ENCODE peak calls at places on chromosomes 5 and 9, in eight cellular contexts. One of them, this sample, is unnamed.

GRCh38 chr5:96113170-96113939 is 151.7 kb upstream of the ELL2 start:
- DNase-seq in SK-N-SH: no peak
- DNase-seq in PC-3: no peak
- DNase-seq in neural progenitor cell: no peak
- DNase-seq in hepatocyte: no peak
- DNase-seq in HCT116: no peak
- DNase-seq in OCI-LY7: no peak
- DNase-seq in GM23338: no peak
- DNase-seq in this sample: no peak

GRCh38 chr9:91905958-91906585 is 44.0 kb downstream of the ROR2 start:
- DNase-seq in neural progenitor cell: no peak
- DNase-seq in SK-N-SH: no peak
- DNase-seq in OCI-LY7: peak; percentile 40
- DNase-seq in PC-3: peak; percentile 4
- DNase-seq in HCT116: no peak
- DNase-seq in hepatocyte: no peak
- DNase-seq in GM23338: no peak
- DNase-seq in this sample: peak; percentile 95

GRCh38 chr5:133475986-133476385 is 136.4 kb downstream of the FSTL4 start:
- DNase-seq in GM23338: no peak
- DNase-seq in SK-N-SH: no peak
- DNase-seq in OCI-LY7: no peak
- DNase-seq in hepatocyte: no peak
- DNase-seq in HCT116: no peak
- DNase-seq in PC-3: no peak
- DNase-seq in neural progenitor cell: no peak
- DNase-seq in this sample: no peak

GRCh38 chr5:153135416-153135815 is 355.1 kb upstream of the GRIA1 start:
- DNase-seq in HCT116: no peak
- DNase-seq in hepatocyte: no peak
- DNase-seq in neural progenitor cell: no peak
- DNase-seq in PC-3: peak; percentile 39
- DNase-seq in OCI-LY7: no peak
- DNase-seq in GM23338: no peak
- DNase-seq in SK-N-SH: no peak
- DNase-seq in this sample: no peak

GRCh38 chr9:2181794-2182193 is 166.6 kb downstream of the SMARCA2 start:
- DNase-seq in hepatocyte: peak; percentile 13
- DNase-seq in neural progenitor cell: peak; percentile 87
- DNase-seq in HCT116: peak; percentile 12
- DNase-seq in OCI-LY7: peak; percentile 24
- DNase-seq in GM23338: peak; percentile 94
- DNase-seq in PC-3: peak; percentile 17
- DNase-seq in SK-N-SH: peak; percentile 47
- DNase-seq in this sample: no peak

GRCh38 chr9:81058776-81059175 is 630.6 kb downstream of the TLE1 start:
- DNase-seq in GM23338: no peak
- DNase-seq in HCT116: no peak
- DNase-seq in OCI-LY7: no peak
- DNase-seq in neural progenitor cell: no peak
- DNase-seq in SK-N-SH: no peak
- DNase-seq in hepatocyte: no peak
- DNase-seq in PC-3: no peak
- DNase-seq in this sample: no peak

GRCh38 chr9:80417211-80417773 is 845.5 kb downstream of the TLE4 start:
- DNase-seq in SK-N-SH: no peak
- DNase-seq in hepatocyte: no peak
- DNase-seq in neural progenitor cell: no peak
- DNase-seq in HCT116: no peak
- DNase-seq in PC-3: no peak
- DNase-seq in GM23338: no peak
- DNase-seq in OCI-LY7: no peak
- DNase-seq in this sample: no peak

GRCh38 chr5:145295236-145295635 is 539.9 kb downstream of the PRELID2 start:
- DNase-seq in GM23338: no peak
- DNase-seq in SK-N-SH: no peak
- DNase-seq in PC-3: no peak
- DNase-seq in HCT116: no peak
- DNase-seq in OCI-LY7: no peak
- DNase-seq in hepatocyte: no peak
- DNase-seq in neural progenitor cell: no peak
- DNase-seq in this sample: no peak

GRCh38 chr9:20570756-20571155 is 51.5 kb downstream of the MLLT3 start:
- DNase-seq in SK-N-SH: no peak
- DNase-seq in neural progenitor cell: no peak
- DNase-seq in GM23338: no peak
- DNase-seq in PC-3: peak; percentile 58
- DNase-seq in hepatocyte: no peak
- DNase-seq in OCI-LY7: no peak
- DNase-seq in HCT116: no peak
- DNase-seq in this sample: no peak

GRCh38 chr5:180139731-180140626 is 68.4 kb upstream of the RNF130 start:
- DNase-seq in PC-3: no peak
- DNase-seq in SK-N-SH: peak; percentile 22
- DNase-seq in neural progenitor cell: no peak
- DNase-seq in GM23338: no peak
- DNase-seq in hepatocyte: no peak
- DNase-seq in OCI-LY7: no peak
- DNase-seq in HCT116: no peak
- DNase-seq in this sample: no peak

GRCh38 chr5:62307364-62307689 is 1.3 kb downstream of the KIF2A start:
- DNase-seq in GM23338: no peak
- DNase-seq in PC-3: no peak
- DNase-seq in HCT116: no peak
- DNase-seq in hepatocyte: no peak
- DNase-seq in SK-N-SH: no peak
- DNase-seq in OCI-LY7: no peak
- DNase-seq in neural progenitor cell: no peak
- DNase-seq in this sample: no peak

DNA sequence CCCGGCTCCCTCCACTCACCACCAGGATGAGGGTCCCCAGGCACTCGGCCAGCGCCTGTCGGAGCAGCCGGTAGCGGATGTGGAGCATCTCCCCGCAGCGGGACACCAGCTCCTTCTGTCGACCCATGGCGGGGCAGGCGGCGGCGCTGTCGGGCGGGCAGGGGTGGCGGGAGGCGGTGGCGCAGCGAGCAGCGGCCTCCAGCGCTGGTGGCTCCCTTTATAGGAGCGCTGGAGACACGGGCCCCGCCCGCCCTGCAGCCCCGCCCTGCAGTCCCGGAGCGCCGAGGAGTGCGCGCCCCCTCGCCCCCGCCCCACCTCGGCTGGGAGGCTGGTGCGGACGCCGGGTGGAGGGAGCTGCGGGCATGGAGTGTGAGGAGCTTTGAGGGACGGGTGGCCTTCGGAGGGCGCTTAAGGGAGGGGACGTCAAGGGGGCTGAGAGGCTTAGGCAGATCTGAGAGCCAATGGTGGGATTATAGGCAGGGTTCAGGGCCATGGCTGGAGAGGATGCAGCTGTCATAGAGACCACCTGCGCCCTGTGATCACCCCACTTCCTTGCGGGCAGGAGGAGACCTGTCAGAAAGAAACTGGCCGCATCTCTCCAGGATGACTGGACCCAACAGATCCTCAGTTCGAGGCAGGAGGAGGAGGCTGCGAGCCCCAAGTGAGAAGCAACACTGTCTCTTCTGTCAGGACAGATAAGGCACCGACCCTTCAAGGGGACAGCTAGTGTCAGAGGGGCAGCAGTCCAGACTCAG is at the start of gene AQP3:
- DNase-seq in SK-N-SH: peak; percentile 88
- DNase-seq in HCT116: no peak
- DNase-seq in neural progenitor cell: peak; percentile 87
- DNase-seq in PC-3: peak; percentile 37
- DNase-seq in GM23338: peak; percentile 89
- DNase-seq in OCI-LY7: peak; percentile 73
- DNase-seq in hepatocyte: peak; percentile 86
- DNase-seq in this sample: peak; percentile 83
- TF ChIP-seq EZH2phosphoT487 in SK-N-SH: no peak
- TF ChIP-seq EZH2phosphoT487 in HCT116: no peak
- TF ChIP-seq EZH2phosphoT487 in neural progenitor cell: no peak
- TF ChIP-seq EZH2phosphoT487 in PC-3: no peak
- TF ChIP-seq EZH2phosphoT487 in GM23338: no peak
- TF ChIP-seq EZH2phosphoT487 in OCI-LY7: no peak
- TF ChIP-seq EZH2phosphoT487 in hepatocyte: no peak
- TF ChIP-seq EZH2phosphoT487 in this sample: no peak

DNA sequence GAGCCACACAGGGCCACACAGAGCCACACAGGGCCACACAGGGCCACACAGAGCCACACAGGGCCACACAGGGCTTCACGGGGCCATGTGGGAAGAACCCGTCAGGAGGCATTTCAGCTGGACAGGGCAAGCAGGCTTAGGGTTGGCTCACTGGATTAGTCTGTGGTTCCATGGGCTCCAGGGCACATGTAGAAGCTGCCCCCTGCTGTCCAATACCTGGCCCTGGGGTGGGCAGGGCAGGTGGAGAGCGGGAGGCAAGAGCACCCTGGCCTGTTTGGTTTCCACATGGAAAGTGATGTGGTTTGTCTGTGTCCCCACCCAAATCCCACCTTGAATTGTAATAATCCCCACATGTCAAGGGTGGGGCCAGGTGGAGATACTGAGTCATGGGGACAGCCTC is 16.4 kb upstream of the LPCAT1 start:
- DNase-seq in hepatocyte: no peak
- DNase-seq in HCT116: no peak
- DNase-seq in PC-3: no peak
- DNase-seq in GM23338: no peak
- DNase-seq in neural progenitor cell: no peak
- DNase-seq in OCI-LY7: no peak
- DNase-seq in SK-N-SH: no peak
- DNase-seq in this sample: no peak
- TF ChIP-seq CTCF in hepatocyte: no peak
- TF ChIP-seq CTCF in HCT116: no peak
- TF ChIP-seq CTCF in PC-3: no peak
- TF ChIP-seq CTCF in GM23338: peak; percentile 65
- TF ChIP-seq CTCF in neural progenitor cell: no peak
- TF ChIP-seq CTCF in OCI-LY7: no peak
- TF ChIP-seq CTCF in SK-N-SH: no peak
- TF ChIP-seq CTCF in this sample: no peak

GRCh38 chr9:133305731-133306130 is 30.3 kb downstream of the SURF6 start:
- DNase-seq in neural progenitor cell: no peak
- DNase-seq in OCI-LY7: no peak
- DNase-seq in SK-N-SH: no peak
- DNase-seq in GM23338: no peak
- DNase-seq in PC-3: no peak
- DNase-seq in HCT116: no peak
- DNase-seq in hepatocyte: no peak
- DNase-seq in this sample: no peak

GRCh38 chr9:133304158-133304470 is 29.1 kb upstream of the ABO start:
- DNase-seq in PC-3: no peak
- DNase-seq in SK-N-SH: no peak
- DNase-seq in hepatocyte: no peak
- DNase-seq in neural progenitor cell: no peak
- DNase-seq in GM23338: no peak
- DNase-seq in HCT116: no peak
- DNase-seq in OCI-LY7: no peak
- DNase-seq in this sample: no peak

GRCh38 chr9:133304477-133305377 is 29.7 kb upstream of the ABO start:
- DNase-seq in SK-N-SH: no peak
- DNase-seq in PC-3: no peak
- DNase-seq in neural progenitor cell: no peak
- DNase-seq in hepatocyte: no peak
- DNase-seq in GM23338: no peak
- DNase-seq in OCI-LY7: no peak
- DNase-seq in HCT116: no peak
- DNase-seq in this sample: no peak

GRCh38 chr9:133307271-133307670 is 28.7 kb downstream of the SURF6 start:
- DNase-seq in HCT116: no peak
- DNase-seq in GM23338: no peak
- DNase-seq in SK-N-SH: no peak
- DNase-seq in PC-3: no peak
- DNase-seq in hepatocyte: no peak
- DNase-seq in OCI-LY7: no peak
- DNase-seq in neural progenitor cell: no peak
- DNase-seq in this sample: no peak

DNA sequence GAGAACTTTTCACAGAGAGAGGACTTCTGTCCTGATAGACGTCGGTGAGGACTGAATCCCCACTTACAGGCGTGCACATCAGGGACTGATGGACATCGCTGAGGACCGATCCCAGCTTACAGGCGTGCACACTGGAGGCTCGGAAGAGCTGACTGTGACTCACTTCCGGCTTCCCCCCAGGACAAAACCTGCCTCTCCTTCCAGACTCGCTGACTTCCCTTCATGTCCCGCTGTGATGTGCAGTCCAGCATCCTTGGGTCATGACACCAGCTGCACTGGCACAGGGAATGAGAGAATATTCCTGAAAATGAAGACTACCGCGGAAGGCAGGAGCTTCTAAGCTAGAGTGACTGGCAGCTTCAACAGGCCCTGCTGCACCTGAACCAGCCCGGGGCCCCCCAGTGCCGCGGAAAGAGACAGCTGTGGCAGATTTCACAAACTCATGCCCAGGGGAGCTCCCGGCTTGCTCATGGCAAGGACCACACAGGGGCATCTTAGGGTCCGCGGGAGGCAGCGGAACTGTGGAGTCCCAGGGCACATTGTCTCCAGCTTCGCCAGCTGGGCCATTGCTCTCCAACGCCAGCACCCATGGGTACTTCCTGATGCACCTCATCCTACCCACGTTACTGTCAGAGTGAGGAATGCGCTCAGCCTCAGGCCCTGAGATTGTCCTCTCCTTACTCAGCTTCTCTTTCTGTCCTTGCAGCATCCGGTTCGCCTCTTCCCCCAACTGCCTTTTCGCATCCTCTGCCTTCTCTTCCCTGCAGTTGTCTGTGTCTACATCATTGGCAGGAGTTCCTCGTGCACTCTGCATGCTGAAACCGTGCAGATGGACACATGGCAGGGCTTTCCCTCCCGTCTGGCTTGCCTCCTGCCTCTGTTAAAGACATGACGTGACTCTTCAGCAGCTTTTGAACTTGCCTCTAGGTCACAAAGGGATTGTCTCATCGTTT is 29.5 kb downstream of the SURF6 start:
- DNase-seq in neural progenitor cell: no peak
- DNase-seq in PC-3: no peak
- DNase-seq in hepatocyte: no peak
- DNase-seq in OCI-LY7: no peak
- DNase-seq in SK-N-SH: no peak
- DNase-seq in HCT116: no peak
- DNase-seq in GM23338: no peak
- DNase-seq in this sample: no peak
- TF ChIP-seq EZH2phosphoT487 in neural progenitor cell: no peak
- TF ChIP-seq EZH2phosphoT487 in PC-3: no peak
- TF ChIP-seq EZH2phosphoT487 in hepatocyte: no peak
- TF ChIP-seq EZH2phosphoT487 in OCI-LY7: no peak
- TF ChIP-seq EZH2phosphoT487 in SK-N-SH: no peak
- TF ChIP-seq EZH2phosphoT487 in HCT116: no peak
- TF ChIP-seq EZH2phosphoT487 in GM23338: no peak
- TF ChIP-seq EZH2phosphoT487 in this sample: no peak

DNA sequence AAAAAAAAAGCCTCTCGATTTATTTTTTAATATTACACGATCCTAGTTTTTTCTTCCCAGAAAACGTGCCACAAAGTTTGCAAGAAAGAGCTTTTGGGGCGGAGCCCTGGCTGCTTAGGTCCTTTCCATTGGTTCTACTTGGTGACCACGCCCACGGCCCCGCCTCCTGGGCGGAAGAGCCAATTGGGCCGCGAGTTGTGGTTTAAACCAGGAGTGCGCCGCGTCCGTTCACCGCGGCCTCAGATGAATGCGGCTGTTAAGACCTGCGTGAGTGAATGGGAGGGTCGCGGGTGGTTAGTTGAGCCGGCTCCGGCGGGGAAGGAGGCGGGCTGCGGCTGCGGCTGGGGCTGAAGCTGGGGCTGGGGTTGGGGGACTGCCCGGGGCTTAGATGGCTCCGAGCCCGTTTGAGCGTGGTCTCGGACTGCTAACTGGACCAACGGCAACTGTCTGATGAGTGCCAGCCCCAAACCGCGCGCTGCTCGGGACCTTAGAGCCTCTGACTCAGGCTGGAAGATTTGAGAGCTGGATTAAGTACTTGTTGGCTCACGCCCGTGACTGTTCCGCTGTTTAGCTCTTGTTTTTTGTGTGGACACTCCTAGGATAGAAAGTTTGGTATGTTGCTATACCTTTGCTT is at the start of gene PTTG1:
- DNase-seq in HCT116: peak; percentile 93
- DNase-seq in SK-N-SH: peak; percentile 90
- DNase-seq in GM23338: peak; percentile 99
- DNase-seq in neural progenitor cell: peak; percentile 99
- DNase-seq in hepatocyte: peak; percentile 99
- DNase-seq in OCI-LY7: peak; percentile 97
- DNase-seq in PC-3: peak; percentile 98
- DNase-seq in this sample: peak; percentile 97
- TF ChIP-seq CTCF in HCT116: no peak
- TF ChIP-seq CTCF in SK-N-SH: no peak
- TF ChIP-seq CTCF in GM23338: no peak
- TF ChIP-seq CTCF in neural progenitor cell: no peak
- TF ChIP-seq CTCF in hepatocyte: no peak
- TF ChIP-seq CTCF in OCI-LY7: no peak
- TF ChIP-seq CTCF in PC-3: no peak
- TF ChIP-seq CTCF in this sample: no peak

This sample was measured in MM.1S.